ENCODE peak calls at places on chromosomes 16 and 17, in seven cellular contexts. K, J, C, M, A, G and N are unnamed samples.

GRCh38 chr16:11349599-11350276 is 4.5 kb downstream of the RMI2 start:
- DNase-seq in K (no peak), J (no peak), C (no peak), M (no peak), A (peak), G (no peak), N (no peak)

GRCh38 chr16:73000020-73000906 is 47.7 kb downstream of the ZFHX3 start:
- DNase-seq in K (no peak), J (no peak), C (no peak), M (no peak), A (peak), G (peak), N (no peak)

GRCh38 chr16:88376835-88377726 is 5.7 kb upstream of the ZNF469 start:
- DNase-seq in K (no peak), J (no peak), C (no peak), M (no peak), A (peak), G (no peak), N (peak)

GRCh38 chr16:80862153-80862552 is 57.8 kb upstream of the CDYL2 start:
- DNase-seq in K (no peak), J (no peak), C (no peak), M (no peak), A (no peak), G (no peak), N (no peak)

GRCh38 chr17:76940738-76941350 is 72.6 kb downstream of the MGAT5B start:
- DNase-seq in K (no peak), J (no peak), C (peak), M (no peak), A (no peak), G (peak), N (no peak)

GRCh38 chr16:81715358-81716196 is 63.5 kb upstream of the PLCG2 start:
- DNase-seq in K (no peak), J (no peak), C (no peak), M (no peak), A (no peak), G (no peak), N (no peak)

GRCh38 chr17:3558603-3559269 is 1.1 kb upstream of the TRPV3 start:
- DNase-seq in K (no peak), J (peak), C (peak), M (no peak), A (peak), G (no peak), N (peak)

GRCh38 chr17:29074488-29074887 is 31.5 kb downstream of the PIPOX start:
- DNase-seq in K (no peak), J (no peak), C (no peak), M (no peak), A (no peak), G (no peak), N (no peak)

GRCh38 chr16:75506567-75506966 is 11.3 kb upstream of the CHST6 start:
- DNase-seq in K (no peak), J (no peak), C (no peak), M (no peak), A (peak), G (peak), N (peak)

GRCh38 chr17:27526603-27527002 is 70.4 kb downstream of the KSR1 start:
- DNase-seq in K (no peak), J (peak), C (peak), M (no peak), A (peak), G (no peak), N (no peak)

GRCh38 chr17:19729900-19730299 is 13.5 kb upstream of the SLC47A2 start:
- DNase-seq in K (no peak), J (no peak), C (no peak), M (no peak), A (no peak), G (no peak), N (peak)

GRCh38 chr17:43660816-43661493 is 767 bp downstream of the MEOX1 start:
- DNase-seq in K (no peak), J (no peak), C (peak), M (no peak), A (no peak), G (no peak), N (no peak)